ENCODE peak calls at places on chromosomes 4 and X, in seven cellular contexts. Y is fibroblast of lung, Z is mammary epithelial cell, A is mesendoderm, W is endodermal cell, D is astrocyte, R is NT2/D1. T is an unnamed sample.

GRCh38 chrX:100413231-100413630 is 3.2 kb upstream of the PCDH19 start:
- DNase-seq in Y (peak; percentile 67), Z (peak; percentile 43), A (peak; percentile 67), W (peak; percentile 71), D (peak; percentile 10), R (peak; percentile 56), T (peak; percentile 61)

GRCh38 chr4:4937926-4938325 is 78.5 kb downstream of the MSX1 start:
- DNase-seq in Y (no peak), Z (no peak), A (no peak), W (peak; percentile 16), D (no peak), R (no peak), T (no peak)

GRCh38 chr4:139817657-139818452 is 152.2 kb downstream of the MGST2 start:
- DNase-seq in Y (no peak), Z (peak; percentile 2), A (no peak), W (no peak), D (no peak), R (no peak), T (no peak)

GRCh38 chr4:8277356-8278008 is 7.9 kb downstream of the HTRA3 start:
- DNase-seq in Y (no peak), Z (no peak), A (no peak), W (no peak), D (no peak), R (no peak), T (no peak)

GRCh38 chrX:108270739-108271396 is 167.4 kb downstream of the COL4A6 start:
- DNase-seq in Y (peak; percentile 59), Z (peak; percentile 46), A (peak; percentile 40), W (no peak), D (peak; percentile 77), R (no peak), T (no peak)

GRCh38 chrX:65745992-65746391 is 78.5 kb downstream of the MSN start:
- DNase-seq in Y (peak; percentile 10), Z (no peak), A (peak; percentile 18), W (peak; percentile 48), D (no peak), R (no peak), T (no peak)

GRCh38 chr4:89803036-89803435 is 33.9 kb downstream of the SNCA start:
- DNase-seq in Y (no peak), Z (no peak), A (no peak), W (no peak), D (no peak), R (no peak), T (no peak)

GRCh38 chrX:7170903-7171302 is 22.9 kb upstream of the PUDP start:
- DNase-seq in Y (peak; percentile 5), Z (no peak), A (peak; percentile 44), W (peak; percentile 72), D (no peak), R (no peak), T (peak; percentile 10)

GRCh38 chr4:75514131-75514948 is at the start of the genes RCHY1 and THAP6:
- DNase-seq in Y (peak; percentile 94), Z (peak; percentile 97), A (peak; percentile 99), W (peak; percentile 98), D (peak; percentile 92), R (peak; percentile 86), T (peak; percentile 92)

GRCh38 chr4:2850966-2851782 is 7.5 kb downstream of the ADD1 start:
- DNase-seq in Y (peak; percentile 71), Z (no peak), A (no peak), W (no peak), D (peak; percentile 66), R (no peak), T (no peak)

GRCh38 chr4:82798168-82799005 is at the start of gene SCD5:
- DNase-seq in Y (peak; percentile 78), Z (peak; percentile 86), A (peak; percentile 54), W (peak; percentile 87), D (peak; percentile 73), R (no peak), T (peak; percentile 76)

GRCh38 chr4:3302164-3302785 is 9.5 kb downstream of the RGS12 start:
- DNase-seq in Y (peak; percentile 31), Z (no peak), A (no peak), W (peak; percentile 28), D (peak; percentile 51), R (no peak), T (peak; percentile 74)

GRCh38 chrX:21996872-21997271 is 35.3 kb upstream of the PHEX start:
- DNase-seq in Y (peak; percentile 93), Z (peak; percentile 29), A (no peak), W (no peak), D (peak; percentile 38), R (no peak), T (peak; percentile 17)

GRCh38 chr4:162245051-162245450 is 81.3 kb upstream of the FSTL5 start:
- DNase-seq in Y (no peak), Z (no peak), A (no peak), W (no peak), D (no peak), R (no peak), T (no peak)

GRCh38 chrX:42269186-42269585 is 345.8 kb upstream of the CASK start:
- DNase-seq in Y (no peak), Z (peak; percentile 72), A (no peak), W (no peak), D (no peak), R (no peak), T (no peak)

GRCh38 chr4:7760706-7761105 is 179.0 kb downstream of the AFAP1 start:
- DNase-seq in Y (no peak), Z (no peak), A (no peak), W (no peak), D (no peak), R (no peak), T (no peak)

GRCh38 chr4:139050436-139050835 is 34.9 kb downstream of the NOCT start:
- DNase-seq in Y (peak; percentile 46), Z (no peak), A (no peak), W (no peak), D (peak; percentile 56), R (no peak), T (no peak)

GRCh38 chr4:82639947-82640346 is 78.2 kb upstream of the TMEM150C start:
- DNase-seq in Y (no peak), Z (no peak), A (no peak), W (no peak), D (no peak), R (no peak), T (no peak)

GRCh38 chr4:125049711-125050110 is 265.0 kb upstream of the FAT4 start:
- DNase-seq in Y (peak; percentile 84), Z (no peak), A (no peak), W (no peak), D (no peak), R (no peak), T (no peak)

GRCh38 chr4:175369087-175369486 is 443.0 kb downstream of the GPM6A start:
- DNase-seq in Y (peak; percentile 29), Z (peak; percentile 57), A (no peak), W (no peak), D (peak; percentile 71), R (no peak), T (no peak)

GRCh38 chr4:6555519-6555918 is 19.5 kb upstream of the MAN2B2 start:
- DNase-seq in Y (no peak), Z (no peak), A (no peak), W (no peak), D (no peak), R (no peak), T (no peak)

GRCh38 chrX:119398974-119399771 is at the start of gene SLC25A43:
- DNase-seq in Y (peak; percentile 31), Z (peak; percentile 11), A (peak; percentile 37), W (peak; percentile 71), D (no peak), R (no peak), T (peak; percentile 31)

GRCh38 chr4:31187979-31188378 is 467.8 kb downstream of the PCDH7 start:
- DNase-seq in Y (peak; percentile 7), Z (no peak), A (no peak), W (no peak), D (no peak), R (no peak), T (no peak)

GRCh38 chrX:107710617-107711391 is 64.8 kb downstream of the TSC22D3 start:
- DNase-seq in Y (peak; percentile 96), Z (peak; percentile 88), A (peak; percentile 91), W (peak; percentile 73), D (peak; percentile 92), R (peak; percentile 50), T (peak; percentile 87)

DNA sequence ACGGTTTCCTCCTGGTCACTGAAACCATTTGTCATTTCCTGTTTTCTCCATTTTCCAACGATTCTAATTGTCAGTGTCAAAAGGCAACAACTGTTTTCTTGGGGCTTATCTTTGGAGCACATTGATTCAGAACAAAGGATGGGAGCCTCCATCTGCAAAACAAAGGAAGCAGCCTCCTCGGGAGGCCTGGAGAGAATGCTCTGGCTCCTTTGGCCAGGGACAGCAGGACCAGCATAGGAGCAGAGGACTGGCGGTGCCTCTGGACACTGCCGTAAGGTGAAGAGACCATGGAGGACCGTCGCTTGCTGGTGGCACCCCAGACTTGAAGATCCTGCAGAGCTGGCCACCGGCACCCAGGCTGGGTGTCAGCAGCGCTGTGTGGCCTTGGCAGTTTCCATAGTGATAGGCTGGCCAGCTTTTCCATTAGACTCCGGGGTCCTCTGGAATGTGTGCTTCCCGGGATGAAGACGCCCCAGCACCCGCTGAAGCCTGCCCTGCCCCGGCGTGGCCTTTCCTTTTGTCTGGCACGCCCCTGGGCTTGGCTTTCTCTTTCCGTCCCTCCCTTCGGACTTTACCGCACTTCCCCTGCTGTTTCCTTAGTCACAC is 61.1 kb upstream of the MTM1 start:
- DNase-seq in Y (no peak), Z (no peak), A (peak; percentile 52), W (peak; percentile 73), D (no peak), R (peak; percentile 62), T (peak; percentile 76)
- H3K4me3 ChIP-seq in Y (no peak overlapping the region), Z (no peak overlapping the region), A (no peak overlapping the region), W (no peak overlapping the region), D (no peak overlapping the region), R (peak overlapping the region; percentile 11), T (peak overlapping the region; percentile 22)

DNA sequence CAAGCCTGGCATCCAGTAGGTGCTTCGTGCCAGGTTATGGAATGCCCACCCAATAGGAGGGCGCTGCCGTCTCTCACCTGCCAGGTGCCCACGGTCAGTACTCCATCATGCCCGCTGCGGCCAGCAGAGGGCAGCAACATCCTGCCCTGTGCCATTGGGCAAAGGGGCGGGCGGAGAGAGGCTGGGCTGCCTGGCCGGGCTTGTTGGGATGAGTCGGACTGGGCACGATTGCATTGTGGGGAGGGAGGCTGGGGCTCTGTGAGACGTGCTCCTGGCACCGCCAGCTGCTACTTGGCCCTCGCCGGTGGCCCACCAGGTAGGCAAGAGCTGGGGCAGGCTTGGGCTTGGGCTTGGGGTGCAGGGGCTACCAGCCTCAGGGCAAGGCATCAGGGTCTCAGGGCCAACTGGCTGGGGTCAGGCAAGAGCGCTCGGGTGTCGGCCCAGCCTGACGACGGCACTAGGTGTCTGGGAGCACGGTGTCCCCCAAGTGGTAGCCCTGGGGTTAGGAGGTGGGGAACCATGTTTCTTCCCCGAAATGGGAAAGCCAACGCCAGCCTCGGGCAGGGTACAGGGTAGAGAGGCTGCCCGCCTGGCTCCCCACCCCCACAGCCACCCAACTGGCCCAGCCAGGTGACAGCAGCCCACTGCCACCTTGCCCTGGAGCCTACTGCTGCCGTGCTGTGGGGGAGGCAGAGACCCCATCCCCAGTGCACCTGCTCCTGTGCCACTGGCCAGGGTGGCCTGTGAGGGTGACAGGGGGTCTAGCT is at the start of gene PLXNB3:
- DNase-seq in Y (peak; percentile 59), Z (peak; percentile 76), A (peak; percentile 67), W (peak; percentile 93), D (peak; percentile 18), R (peak; percentile 20), T (peak; percentile 56)
- H3K9ac ChIP-seq in Y (peak within 1 kb of the TSS; percentile 16), Z (no peak within 1 kb of the TSS), A (no peak within 1 kb of the TSS), W (no peak within 1 kb of the TSS), D (peak within 1 kb of the TSS; percentile 27), R (no peak within 1 kb of the TSS), T (no peak within 1 kb of the TSS)

GRCh38 chrX:37349131-37350033 is at the start of gene PRRG1:
- DNase-seq in Y (peak; percentile 85), Z (peak; percentile 78), A (peak; percentile 89), W (peak; percentile 95), D (peak; percentile 67), R (peak; percentile 74), T (peak; percentile 77)
- H3K4me3 ChIP-seq in Y (peak within 1 kb of the TSS; percentile 92), Z (peak within 1 kb of the TSS; percentile 60), A (peak within 1 kb of the TSS; percentile 79), W (peak within 1 kb of the TSS; percentile 89), D (peak within 1 kb of the TSS; percentile 87), R (peak within 1 kb of the TSS; percentile 82), T (peak within 1 kb of the TSS; percentile 98)

GRCh38 chr4:152045781-152046571 is 285.2 kb upstream of the GATB start:
- DNase-seq in Y (no peak), Z (no peak), A (peak; percentile 98), W (peak; percentile 98), D (peak; percentile 53), R (peak; percentile 68), T (peak; percentile 21)
- H3K9ac ChIP-seq in Y (no peak overlapping the region), Z (no peak overlapping the region), A (peak overlapping the region; percentile 39), W (peak overlapping the region; percentile 60), D (peak overlapping the region; percentile 4), R (peak overlapping the region; percentile 32), T (no peak overlapping the region)

T was measured in endothelial cell of umbilical vein.